ENCODE peak calls at places on chromosomes 2 and 18, in eight cellular contexts. R is right lobe of liver, J is breast epithelium, X is ovary, S is endothelial cell of umbilical vein, F is A549, E is IMR-90, B is sigmoid colon. L is an unnamed sample.

GRCh38 chr2:227456772-227457171 is 15.2 kb upstream of the AGFG1 start:
- DNase-seq in X (no peak), S (no peak), B (no peak), E (peak; percentile 79), R (no peak), F (peak; percentile 77), J (no peak), L (no peak)

GRCh38 chr2:164802095-164802744 is 39.4 kb downstream of the COBLL1 start:
- DNase-seq in X (no peak), J (no peak), F (no peak), R (no peak), E (no peak), S (peak; percentile 49), B (no peak), L (peak; percentile 50)

GRCh38 chr18:78670778-78671405 is 308.7 kb upstream of the SALL3 start:
- DNase-seq in R (no peak), S (no peak), X (no peak), J (no peak), B (no peak), F (no peak), E (no peak), L (no peak)

GRCh38 chr18:67875057-67875456 is 358.5 kb upstream of the DSEL start:
- DNase-seq in E (no peak), R (no peak), S (no peak), F (no peak), J (no peak), B (no peak), X (no peak), L (no peak)

GRCh38 chr18:13264986-13265900 is 46.7 kb downstream of the LDLRAD4 start:
- DNase-seq in S (no peak), J (no peak), F (no peak), E (no peak), R (no peak), B (no peak), X (no peak), L (no peak)

GRCh38 chr18:45464619-45465018 is 150.7 kb upstream of the SLC14A2 start:
- DNase-seq in X (no peak), E (no peak), B (no peak), S (no peak), F (no peak), R (no peak), J (no peak), L (no peak)

GRCh38 chr2:98771771-98772521 is 41.0 kb upstream of the MGAT4A start:
- DNase-seq in F (no peak), X (no peak), R (no peak), J (no peak), B (no peak), E (no peak), S (no peak), L (no peak)

GRCh38 chr18:63763831-63764600 is 11.2 kb upstream of the SERPINB7 start:
- DNase-seq in S (no peak), J (no peak), R (no peak), E (peak; percentile 61), F (no peak), X (no peak), B (no peak), L (no peak)

GRCh38 chr18:26386002-26386401 is 159.8 kb downstream of the TAF4B start:
- DNase-seq in R (peak; percentile 48), J (no peak), X (no peak), S (peak; percentile 87), F (peak; percentile 53), B (no peak), E (peak; percentile 46), L (no peak)

GRCh38 chr2:221999702-222000101 is 299.1 kb downstream of the PAX3 start:
- DNase-seq in F (no peak), S (no peak), R (no peak), B (no peak), E (peak; percentile 91), J (no peak), X (no peak), L (no peak)

GRCh38 chr2:209943776-209944175 is 58.7 kb upstream of the RPE start:
- DNase-seq in S (no peak), F (no peak), J (no peak), R (no peak), E (no peak), X (no peak), B (no peak), L (no peak)

GRCh38 chr18:924987-925386 is 20.3 kb downstream of the ADCYAP1 start:
- DNase-seq in X (no peak), S (no peak), F (no peak), R (no peak), J (no peak), B (no peak), E (no peak), L (no peak)

GRCh38 chr2:149363953-149364352 is 33.6 kb downstream of the LYPD6 start:
- DNase-seq in R (no peak), F (no peak), S (no peak), E (no peak), X (no peak), J (no peak), B (no peak), L (no peak)

GRCh38 chr2:219289537-219290361 is 10.6 kb downstream of the DNAJB2 start:
- DNase-seq in E (peak; percentile 95), B (peak; percentile 89), X (peak; percentile 98), F (no peak), J (no peak), S (peak; percentile 73), R (no peak), L (peak; percentile 95)

GRCh38 chr2:26901326-26902183 is 53.6 kb downstream of the DPYSL5 start:
- DNase-seq in S (no peak), B (no peak), F (no peak), R (no peak), J (no peak), E (no peak), X (peak; percentile 37), L (no peak)

DNA sequence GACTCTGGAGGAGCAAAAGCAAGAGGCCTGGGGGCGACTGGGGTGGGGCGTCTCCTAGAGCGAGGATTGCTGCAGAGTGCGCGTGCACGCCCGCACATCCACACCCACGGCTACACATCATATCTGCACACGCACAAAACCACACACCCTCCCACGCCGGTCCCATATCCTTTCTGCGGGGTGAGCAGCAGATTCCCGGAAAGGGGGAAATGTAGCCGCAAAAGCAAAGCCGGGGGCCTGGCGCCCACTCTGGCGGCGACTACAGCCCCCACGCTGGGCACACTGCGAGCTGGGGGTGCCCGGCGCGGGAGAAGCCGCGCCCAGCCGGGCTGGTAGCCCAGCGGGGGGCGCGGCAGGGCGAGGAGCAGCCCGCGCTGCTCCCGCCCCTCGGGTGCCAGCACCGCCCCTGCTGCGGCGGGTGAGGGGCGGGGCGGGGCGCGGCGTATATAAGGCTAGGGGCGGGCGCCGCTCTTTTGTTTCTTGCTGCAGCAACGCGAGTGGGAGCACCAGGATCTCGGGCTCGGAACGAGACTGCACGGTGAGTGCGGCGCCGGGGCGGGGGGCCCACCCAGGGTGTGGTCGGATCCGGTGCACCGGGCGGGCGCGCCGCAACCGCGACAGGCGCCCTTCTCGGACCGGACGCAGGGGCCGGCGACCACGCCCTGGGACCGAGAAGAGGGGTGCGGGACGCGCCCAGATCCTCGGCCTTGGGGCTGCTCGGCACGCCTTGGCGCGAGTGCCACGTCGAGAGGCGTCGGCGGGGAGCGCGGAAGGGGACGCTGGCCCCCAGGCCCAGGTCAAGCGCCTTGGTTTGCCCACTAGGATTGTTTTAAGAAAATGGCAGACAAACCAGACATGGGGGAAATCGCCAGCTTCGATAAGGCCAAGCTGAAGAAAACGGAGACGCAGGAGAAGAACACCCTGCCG is at the start of gene TMSB10:
- DNase-seq in B (peak; percentile 94), E (peak; percentile 80), J (peak; percentile 89), R (peak; percentile 90), X (peak; percentile 94), F (peak; percentile 91), S (peak; percentile 88), L (peak; percentile 76)
- TF ChIP-seq POLR2A in B (peak; percentile 77), E (peak; percentile 99), J (peak; percentile 79), R (peak; percentile 98), X (peak; percentile 85), F (peak; percentile 98), S (peak; percentile 99), L (peak; percentile 74)

GRCh38 chr2:3404495-3404894 is 25.0 kb downstream of the TRAPPC12 start:
- DNase-seq in R (no peak), J (no peak), S (no peak), F (no peak), B (no peak), E (no peak), X (no peak), L (no peak)
- TF ChIP-seq POLR2A in R (no peak), J (no peak), S (no peak), F (no peak), B (no peak), E (no peak), X (no peak), L (no peak)

GRCh38 chr2:233075966-233076339 is 15.8 kb downstream of the INPP5D start:
- DNase-seq in E (no peak), X (no peak), F (no peak), J (peak; percentile 5), R (no peak), B (no peak), S (peak; percentile 17), L (no peak)
- TF ChIP-seq POLR2A in E (no peak), X (no peak), F (no peak), J (no peak), R (no peak), B (no peak), S (no peak), L (peak; percentile 4)

GRCh38 chr2:96860065-96861029 is 2.5 kb upstream of the ANKRD39 start:
- DNase-seq in F (no peak), E (no peak), J (no peak), X (no peak), B (peak; percentile 75), R (no peak), S (no peak), L (peak; percentile 32)
- TF ChIP-seq POLR2A in F (no peak), E (no peak), J (no peak), X (no peak), B (no peak), R (no peak), S (no peak), L (no peak)

GRCh38 chr18:74529378-74529777 is 4.9 kb upstream of the CNDP1 start:
- DNase-seq in X (no peak), S (no peak), F (no peak), R (no peak), B (peak; percentile 26), J (no peak), E (no peak), L (no peak)

GRCh38 chr18:74529811-74530583 is 4.3 kb upstream of the CNDP1 start:
- DNase-seq in R (peak; percentile 42), S (no peak), E (no peak), J (no peak), F (no peak), X (no peak), B (peak; percentile 52), L (no peak)

GRCh38 chr18:74528913-74529312 is 5.4 kb upstream of the CNDP1 start:
- DNase-seq in X (no peak), E (no peak), S (no peak), F (no peak), J (no peak), B (peak; percentile 12), R (no peak), L (no peak)

GRCh38 chr18:74526478-74526877 is 7.8 kb upstream of the CNDP1 start:
- DNase-seq in X (no peak), B (no peak), F (no peak), E (no peak), J (no peak), R (no peak), S (no peak), L (no peak)

GRCh38 chr18:74528478-74528877 is 5.8 kb upstream of the CNDP1 start:
- DNase-seq in B (no peak), F (no peak), E (no peak), J (no peak), S (no peak), X (no peak), R (no peak), L (no peak)
- TF ChIP-seq POLR2A in B (no peak), F (no peak), E (no peak), J (no peak), S (no peak), X (no peak), R (no peak), L (no peak)

L was measured in erythroblast.